ENCODE peak calls at places on chromosomes 4 and X, in five cellular contexts. Q is substantia nigra; B is activated CD8-positive, alpha-beta memory T cell treated with anti-CD3 and anti-CD28 coated beads for 48 hours; H is ecto neural progenitor cell; Z is NCI-H1092. L is an unnamed sample.

GRCh38 chr4:77994194-77994721 is 62.9 kb upstream of the FRAS1 start:
- DNase-seq in Q (no peak), B (no peak), H (peak), Z (no peak), L (no peak)

GRCh38 chr4:84260495-84260894 is 238.6 kb downstream of the NKX6-1 start:
- DNase-seq in Q (no peak), B (no peak), H (no peak), Z (no peak), L (no peak)

GRCh38 chr4:17780461-17781071 is 855 bp downstream of the FAM184B start:
- DNase-seq in Q (no peak), B (no peak), H (no peak), Z (peak), L (no peak)

GRCh38 chr4:151806511-151806927 is 45.7 kb upstream of the GATB start:
- DNase-seq in Q (no peak), B (no peak), H (no peak), Z (no peak), L (no peak)

GRCh38 chrX:136387951-136388502 is 87.3 kb downstream of the ADGRG4 start:
- DNase-seq in Q (no peak), B (no peak), H (no peak), Z (no peak), L (no peak)

GRCh38 chr4:16532240-16532990 is 306.1 kb upstream of the TAPT1 start:
- DNase-seq in Q (no peak), B (no peak), H (no peak), Z (no peak), L (no peak)

GRCh38 chr4:173025131-173025530 is 143.5 kb upstream of the GALNT7 start:
- DNase-seq in Q (peak), B (no peak), H (peak), Z (peak), L (no peak)

GRCh38 chrX:69503835-69504625 is at the start of gene NALF2:
- DNase-seq in Q (peak), B (no peak), H (peak), Z (peak), L (no peak)

GRCh38 chrX:17638731-17639130 is 98.6 kb upstream of the SCML1 start:
- DNase-seq in Q (no peak), B (no peak), H (no peak), Z (no peak), L (no peak)

GRCh38 chr4:156584100-156584499 is 387.5 kb downstream of the PDGFC start:
- DNase-seq in Q (no peak), B (no peak), H (no peak), Z (no peak), L (no peak)

GRCh38 chr4:135249006-135249405 is 1047.4 kb upstream of the PABPC4L start:
- DNase-seq in Q (no peak), B (no peak), H (no peak), Z (no peak), L (peak)

GRCh38 chr4:146051724-146052396 is 113.2 kb upstream of the ZNF827 start:
- DNase-seq in Q (no peak), B (no peak), H (no peak), Z (no peak), L (no peak)

GRCh38 chr4:1571986-1572385 is 112.1 kb downstream of the FAM53A start:
- DNase-seq in Q (no peak), B (no peak), H (no peak), Z (no peak), L (no peak)

GRCh38 chr4:172830295-172830764 is 338.3 kb upstream of the GALNT7 start:
- DNase-seq in Q (no peak), B (no peak), H (no peak), Z (peak), L (no peak)

GRCh38 chr4:70954032-70954431 is 39.4 kb upstream of the DCK start:
- DNase-seq in Q (no peak), B (no peak), H (no peak), Z (no peak), L (no peak)